ENCODE peak calls at places on chromosomes 3 and 15, in ten cellular contexts. G, I, A, O, T, N, C, J, D and L are unnamed samples.

GRCh38 chr15:43275736-43276562 is 9.2 kb upstream of the TGM5 start:
- DNase-seq in N (no peak), D (no peak), G (no peak), J (no peak), C (no peak), A (no peak), T (no peak), I (no peak), O (no peak), L (no peak)

GRCh38 chr15:30928076-30928475 is 24.4 kb downstream of the FAN1 start:
- DNase-seq in D (no peak), C (peak), N (no peak), I (no peak), O (no peak), A (no peak), G (no peak), J (no peak), T (no peak), L (no peak)

GRCh38 chr3:129593595-129594339 is 12.7 kb downstream of the PLXND1 start:
- DNase-seq in T (no peak), J (no peak), G (peak), O (peak), A (no peak), I (peak), N (no peak), D (no peak), C (no peak), L (peak)

GRCh38 chr15:58771621-58772235 is 626 bp downstream of the MINDY2 start:
- DNase-seq in T (peak), D (peak), I (peak), N (no peak), O (peak), C (no peak), G (no peak), J (peak), A (no peak), L (no peak)

GRCh38 chr3:30353711-30354467 is 252.5 kb upstream of the TGFBR2 start:
- DNase-seq in A (no peak), G (peak), J (no peak), C (no peak), T (no peak), I (no peak), D (no peak), O (no peak), N (peak), L (no peak)

GRCh38 chr3:49476563-49476962 is 6.5 kb downstream of the DAG1 start:
- DNase-seq in J (peak), A (no peak), D (no peak), O (no peak), C (peak), T (no peak), G (no peak), I (no peak), N (no peak), L (no peak)

GRCh38 chr15:49135893-49136292 is 19.5 kb downstream of the COPS2 start:
- DNase-seq in G (no peak), N (no peak), A (no peak), T (no peak), O (no peak), J (peak), I (no peak), D (peak), C (peak), L (no peak)

GRCh38 chr3:184211718-184212117 is 17.7 kb upstream of the VWA5B2 start:
- DNase-seq in D (no peak), C (no peak), J (no peak), I (no peak), N (no peak), O (no peak), G (no peak), A (no peak), T (no peak), L (no peak)

GRCh38 chr3:99774467-99774866 is 43.2 kb upstream of the CMSS1 start:
- DNase-seq in G (no peak), N (no peak), J (peak), D (no peak), T (no peak), A (peak), O (no peak), I (no peak), C (peak), L (no peak)

GRCh38 chr3:190701096-190701532 is 161.4 kb downstream of the GMNC start:
- DNase-seq in A (peak), C (peak), J (peak), T (no peak), N (no peak), O (peak), D (peak), I (no peak), G (no peak), L (no peak)

GRCh38 chr3:159919873-159920272 is 68.8 kb upstream of the IL12A start:
- DNase-seq in I (no peak), J (no peak), O (no peak), G (no peak), T (no peak), C (peak), N (no peak), D (peak), A (no peak), L (no peak)

GRCh38 chr3:122689587-122689986 is 8.9 kb downstream of the PARP14 start:
- DNase-seq in A (no peak), J (peak), I (no peak), C (peak), D (peak), T (no peak), N (no peak), O (no peak), G (no peak), L (no peak)

GRCh38 chr3:69925506-69925905 is 74.0 kb upstream of the SAMMSON start:
- DNase-seq in N (no peak), O (no peak), I (no peak), C (no peak), G (no peak), A (peak), J (no peak), D (no peak), T (no peak), L (no peak)

GRCh38 chr15:70717237-70717793 is 46.0 kb downstream of the UACA start:
- DNase-seq in A (no peak), N (no peak), J (no peak), C (no peak), I (no peak), T (no peak), O (no peak), G (no peak), D (no peak), L (no peak)

GRCh38 chr3:54570008-54570407 is 357.9 kb downstream of the LRTM1 start:
- DNase-seq in J (no peak), O (no peak), I (no peak), N (no peak), G (no peak), A (no peak), D (no peak), T (no peak), C (no peak), L (no peak)

GRCh38 chr15:41791970-41792637 is 17.8 kb downstream of the MAPKBP1 start:
- DNase-seq in C (no peak), T (no peak), J (no peak), A (no peak), D (no peak), G (no peak), I (peak), N (no peak), O (peak), L (no peak)

GRCh38 chr3:56413911-56414310 is 54.4 kb downstream of the ERC2 start:
- DNase-seq in D (no peak), I (no peak), J (no peak), G (no peak), O (peak), T (no peak), A (no peak), C (no peak), N (no peak), L (no peak)

GRCh38 chr15:92666780-92667179 is 11.2 kb upstream of the FAM174B start:
- DNase-seq in I (peak), G (no peak), N (no peak), T (peak), A (no peak), O (peak), D (peak), C (no peak), J (no peak), L (no peak)

GRCh38 chr3:24944803-24945202 is 450.2 kb upstream of the THRB start:
- DNase-seq in O (no peak), I (no peak), D (no peak), J (no peak), N (no peak), C (no peak), G (no peak), T (no peak), A (no peak), L (no peak)

GRCh38 chr3:78846688-78847087 is 921.1 kb downstream of the ROBO1 start:
- DNase-seq in D (no peak), T (no peak), C (peak), N (no peak), J (no peak), A (no peak), I (no peak), G (no peak), O (no peak), L (no peak)

GRCh38 chr15:49155834-49156627 is 632 bp upstream of the COPS2 start:
- DNase-seq in O (peak), N (no peak), A (no peak), G (no peak), T (no peak), D (no peak), J (peak), C (peak), I (no peak), L (no peak)

GRCh38 chr3:195032106-195032759 is 238.7 kb downstream of the XXYLT1 start:
- DNase-seq in I (no peak), O (peak), T (no peak), N (no peak), D (no peak), G (no peak), C (no peak), A (no peak), J (no peak), L (peak)

GRCh38 chr3:72520690-72521308 is 327.4 kb downstream of the SHQ1 start:
- DNase-seq in T (no peak), D (peak), N (no peak), I (no peak), O (peak), J (no peak), C (peak), G (no peak), A (peak), L (no peak)

GRCh38 chr3:184379375-184380209 is at the start of gene CHRD:
- DNase-seq in N (no peak), J (no peak), O (no peak), G (no peak), T (peak), C (no peak), D (no peak), I (no peak), A (no peak), L (no peak)

GRCh38 chr3:31254483-31254882 is 278.2 kb upstream of the STT3B start:
- DNase-seq in D (no peak), C (no peak), T (no peak), A (no peak), N (no peak), I (peak), G (no peak), J (no peak), O (peak), L (peak)

GRCh38 chr15:39642011-39642640 is 61.2 kb downstream of the THBS1 start:
- DNase-seq in A (no peak), G (no peak), O (no peak), C (peak), J (no peak), T (no peak), N (no peak), I (no peak), D (no peak), L (no peak)

GRCh38 chr3:143975549-143976152 is 4.0 kb downstream of the DIPK2A start:
- DNase-seq in O (peak), I (no peak), J (peak), A (peak), N (peak), C (peak), D (peak), T (no peak), G (no peak), L (no peak)